ENCODE peak calls at places on chromosome 20, in ten cellular contexts. One of them, this sample, is unnamed.

GRCh38 chr20:16417001-16417400 is 156.2 kb downstream of the KIF16B start:
- DNase-seq in stimulated activated CD4-positive, alpha-beta T cell treated with anti-CD3 and anti-CD28 coated beads, TNF-alpha, amount 100 ng/mL, for 48 hours: no peak
- DNase-seq in fibroblast of mammary gland: no peak
- DNase-seq in NB4: no peak
- DNase-seq in activated CD4-positive, alpha-beta T cell treated with anti-CD3 and anti-CD28 coated beads, Interleukin-2, amount 50 U/mL, for 1 hour: no peak
- DNase-seq in astrocyte of the spinal cord: no peak
- DNase-seq in bronchial epithelial cell: no peak
- DNase-seq in MM.1S: no peak
- DNase-seq in omental fat pad: no peak
- DNase-seq in T-cell: no peak
- DNase-seq in this sample: no peak

GRCh38 chr20:46342451-46343357 is 34.4 kb upstream of the CDH22 start:
- DNase-seq in stimulated activated CD4-positive, alpha-beta T cell treated with anti-CD3 and anti-CD28 coated beads, TNF-alpha, amount 100 ng/mL, for 48 hours: no peak
- DNase-seq in fibroblast of mammary gland: no peak
- DNase-seq in NB4: no peak
- DNase-seq in activated CD4-positive, alpha-beta T cell treated with anti-CD3 and anti-CD28 coated beads, Interleukin-2, amount 50 U/mL, for 1 hour: no peak
- DNase-seq in astrocyte of the spinal cord: no peak
- DNase-seq in bronchial epithelial cell: peak
- DNase-seq in MM.1S: no peak
- DNase-seq in omental fat pad: no peak
- DNase-seq in T-cell: no peak
- DNase-seq in this sample: no peak

GRCh38 chr20:48919336-48919881 is 2.1 kb upstream of the ARFGEF2 start:
- DNase-seq in stimulated activated CD4-positive, alpha-beta T cell treated with anti-CD3 and anti-CD28 coated beads, TNF-alpha, amount 100 ng/mL, for 48 hours: no peak
- DNase-seq in fibroblast of mammary gland: no peak
- DNase-seq in NB4: no peak
- DNase-seq in activated CD4-positive, alpha-beta T cell treated with anti-CD3 and anti-CD28 coated beads, Interleukin-2, amount 50 U/mL, for 1 hour: no peak
- DNase-seq in astrocyte of the spinal cord: no peak
- DNase-seq in bronchial epithelial cell: no peak
- DNase-seq in MM.1S: no peak
- DNase-seq in omental fat pad: no peak
- DNase-seq in T-cell: no peak
- DNase-seq in this sample: no peak

GRCh38 chr20:38109657-38110524 is 55.2 kb downstream of the TGM2 start:
- DNase-seq in stimulated activated CD4-positive, alpha-beta T cell treated with anti-CD3 and anti-CD28 coated beads, TNF-alpha, amount 100 ng/mL, for 48 hours: no peak
- DNase-seq in fibroblast of mammary gland: peak
- DNase-seq in NB4: peak
- DNase-seq in activated CD4-positive, alpha-beta T cell treated with anti-CD3 and anti-CD28 coated beads, Interleukin-2, amount 50 U/mL, for 1 hour: no peak
- DNase-seq in astrocyte of the spinal cord: peak
- DNase-seq in bronchial epithelial cell: peak
- DNase-seq in MM.1S: no peak
- DNase-seq in omental fat pad: no peak
- DNase-seq in T-cell: no peak
- DNase-seq in this sample: no peak

GRCh38 chr20:19277381-19277780 is 64.9 kb downstream of the SLC24A3 start:
- DNase-seq in stimulated activated CD4-positive, alpha-beta T cell treated with anti-CD3 and anti-CD28 coated beads, TNF-alpha, amount 100 ng/mL, for 48 hours: no peak
- DNase-seq in fibroblast of mammary gland: no peak
- DNase-seq in NB4: peak
- DNase-seq in activated CD4-positive, alpha-beta T cell treated with anti-CD3 and anti-CD28 coated beads, Interleukin-2, amount 50 U/mL, for 1 hour: no peak
- DNase-seq in astrocyte of the spinal cord: no peak
- DNase-seq in bronchial epithelial cell: no peak
- DNase-seq in MM.1S: no peak
- DNase-seq in omental fat pad: no peak
- DNase-seq in T-cell: no peak
- DNase-seq in this sample: no peak

GRCh38 chr20:25623225-25623735 is 534 bp downstream of the NANP start:
- DNase-seq in stimulated activated CD4-positive, alpha-beta T cell treated with anti-CD3 and anti-CD28 coated beads, TNF-alpha, amount 100 ng/mL, for 48 hours: peak
- DNase-seq in fibroblast of mammary gland: peak
- DNase-seq in NB4: peak
- DNase-seq in activated CD4-positive, alpha-beta T cell treated with anti-CD3 and anti-CD28 coated beads, Interleukin-2, amount 50 U/mL, for 1 hour: peak
- DNase-seq in astrocyte of the spinal cord: peak
- DNase-seq in bronchial epithelial cell: no peak
- DNase-seq in MM.1S: peak
- DNase-seq in omental fat pad: peak
- DNase-seq in T-cell: no peak
- DNase-seq in this sample: no peak

GRCh38 chr20:63554361-63555278 is 661 bp downstream of the FNDC11 start:
- DNase-seq in stimulated activated CD4-positive, alpha-beta T cell treated with anti-CD3 and anti-CD28 coated beads, TNF-alpha, amount 100 ng/mL, for 48 hours: no peak
- DNase-seq in fibroblast of mammary gland: no peak
- DNase-seq in NB4: peak
- DNase-seq in activated CD4-positive, alpha-beta T cell treated with anti-CD3 and anti-CD28 coated beads, Interleukin-2, amount 50 U/mL, for 1 hour: no peak
- DNase-seq in astrocyte of the spinal cord: no peak
- DNase-seq in bronchial epithelial cell: no peak
- DNase-seq in MM.1S: no peak
- DNase-seq in omental fat pad: no peak
- DNase-seq in T-cell: no peak
- DNase-seq in this sample: no peak

GRCh38 chr20:43490038-43490437 is 17.5 kb upstream of the L3MBTL1 start:
- DNase-seq in stimulated activated CD4-positive, alpha-beta T cell treated with anti-CD3 and anti-CD28 coated beads, TNF-alpha, amount 100 ng/mL, for 48 hours: no peak
- DNase-seq in fibroblast of mammary gland: no peak
- DNase-seq in NB4: no peak
- DNase-seq in activated CD4-positive, alpha-beta T cell treated with anti-CD3 and anti-CD28 coated beads, Interleukin-2, amount 50 U/mL, for 1 hour: no peak
- DNase-seq in astrocyte of the spinal cord: no peak
- DNase-seq in bronchial epithelial cell: no peak
- DNase-seq in MM.1S: no peak
- DNase-seq in omental fat pad: no peak
- DNase-seq in T-cell: no peak
- DNase-seq in this sample: no peak

GRCh38 chr20:32588040-32588439 is 2.9 kb upstream of the NOL4L start:
- DNase-seq in stimulated activated CD4-positive, alpha-beta T cell treated with anti-CD3 and anti-CD28 coated beads, TNF-alpha, amount 100 ng/mL, for 48 hours: no peak
- DNase-seq in fibroblast of mammary gland: no peak
- DNase-seq in NB4: no peak
- DNase-seq in activated CD4-positive, alpha-beta T cell treated with anti-CD3 and anti-CD28 coated beads, Interleukin-2, amount 50 U/mL, for 1 hour: no peak
- DNase-seq in astrocyte of the spinal cord: no peak
- DNase-seq in bronchial epithelial cell: no peak
- DNase-seq in MM.1S: no peak
- DNase-seq in omental fat pad: no peak
- DNase-seq in T-cell: no peak
- DNase-seq in this sample: no peak

GRCh38 chr20:32762754-32763201 is 593 bp downstream of the DNMT3B start:
- DNase-seq in stimulated activated CD4-positive, alpha-beta T cell treated with anti-CD3 and anti-CD28 coated beads, TNF-alpha, amount 100 ng/mL, for 48 hours: no peak
- DNase-seq in fibroblast of mammary gland: no peak
- DNase-seq in NB4: peak
- DNase-seq in activated CD4-positive, alpha-beta T cell treated with anti-CD3 and anti-CD28 coated beads, Interleukin-2, amount 50 U/mL, for 1 hour: peak
- DNase-seq in astrocyte of the spinal cord: no peak
- DNase-seq in bronchial epithelial cell: no peak
- DNase-seq in MM.1S: peak
- DNase-seq in omental fat pad: no peak
- DNase-seq in T-cell: no peak
- DNase-seq in this sample: no peak

GRCh38 chr20:37364927-37365272 is 19.0 kb downstream of the SRC start:
- DNase-seq in stimulated activated CD4-positive, alpha-beta T cell treated with anti-CD3 and anti-CD28 coated beads, TNF-alpha, amount 100 ng/mL, for 48 hours: no peak
- DNase-seq in fibroblast of mammary gland: no peak
- DNase-seq in NB4: no peak
- DNase-seq in activated CD4-positive, alpha-beta T cell treated with anti-CD3 and anti-CD28 coated beads, Interleukin-2, amount 50 U/mL, for 1 hour: no peak
- DNase-seq in astrocyte of the spinal cord: no peak
- DNase-seq in bronchial epithelial cell: no peak
- DNase-seq in MM.1S: no peak
- DNase-seq in omental fat pad: no peak
- DNase-seq in T-cell: no peak
- DNase-seq in this sample: no peak

GRCh38 chr20:20489623-20490341 is 121.9 kb downstream of the INSM1 start:
- DNase-seq in stimulated activated CD4-positive, alpha-beta T cell treated with anti-CD3 and anti-CD28 coated beads, TNF-alpha, amount 100 ng/mL, for 48 hours: no peak
- DNase-seq in fibroblast of mammary gland: no peak
- DNase-seq in NB4: no peak
- DNase-seq in activated CD4-positive, alpha-beta T cell treated with anti-CD3 and anti-CD28 coated beads, Interleukin-2, amount 50 U/mL, for 1 hour: no peak
- DNase-seq in astrocyte of the spinal cord: peak
- DNase-seq in bronchial epithelial cell: no peak
- DNase-seq in MM.1S: no peak
- DNase-seq in omental fat pad: no peak
- DNase-seq in T-cell: no peak
- DNase-seq in this sample: no peak

GRCh38 chr20:50646483-50646996 is 44.8 kb downstream of the RIPOR3 start:
- DNase-seq in stimulated activated CD4-positive, alpha-beta T cell treated with anti-CD3 and anti-CD28 coated beads, TNF-alpha, amount 100 ng/mL, for 48 hours: no peak
- DNase-seq in fibroblast of mammary gland: peak
- DNase-seq in NB4: no peak
- DNase-seq in activated CD4-positive, alpha-beta T cell treated with anti-CD3 and anti-CD28 coated beads, Interleukin-2, amount 50 U/mL, for 1 hour: no peak
- DNase-seq in astrocyte of the spinal cord: peak
- DNase-seq in bronchial epithelial cell: peak
- DNase-seq in MM.1S: no peak
- DNase-seq in omental fat pad: no peak
- DNase-seq in T-cell: no peak
- DNase-seq in this sample: no peak

GRCh38 chr20:46998497-46999190 is 104.0 kb downstream of the EYA2 start:
- DNase-seq in stimulated activated CD4-positive, alpha-beta T cell treated with anti-CD3 and anti-CD28 coated beads, TNF-alpha, amount 100 ng/mL, for 48 hours: no peak
- DNase-seq in fibroblast of mammary gland: no peak
- DNase-seq in NB4: peak
- DNase-seq in activated CD4-positive, alpha-beta T cell treated with anti-CD3 and anti-CD28 coated beads, Interleukin-2, amount 50 U/mL, for 1 hour: no peak
- DNase-seq in astrocyte of the spinal cord: no peak
- DNase-seq in bronchial epithelial cell: peak
- DNase-seq in MM.1S: no peak
- DNase-seq in omental fat pad: no peak
- DNase-seq in T-cell: no peak
- DNase-seq in this sample: no peak

GRCh38 chr20:51374961-51375360 is 167.6 kb downstream of the NFATC2 start:
- DNase-seq in stimulated activated CD4-positive, alpha-beta T cell treated with anti-CD3 and anti-CD28 coated beads, TNF-alpha, amount 100 ng/mL, for 48 hours: no peak
- DNase-seq in fibroblast of mammary gland: no peak
- DNase-seq in NB4: no peak
- DNase-seq in activated CD4-positive, alpha-beta T cell treated with anti-CD3 and anti-CD28 coated beads, Interleukin-2, amount 50 U/mL, for 1 hour: no peak
- DNase-seq in astrocyte of the spinal cord: no peak
- DNase-seq in bronchial epithelial cell: no peak
- DNase-seq in MM.1S: no peak
- DNase-seq in omental fat pad: no peak
- DNase-seq in T-cell: no peak
- DNase-seq in this sample: no peak

GRCh38 chr20:53736757-53737403 is 143.2 kb upstream of the ZNF217 start:
- DNase-seq in stimulated activated CD4-positive, alpha-beta T cell treated with anti-CD3 and anti-CD28 coated beads, TNF-alpha, amount 100 ng/mL, for 48 hours: no peak
- DNase-seq in fibroblast of mammary gland: peak
- DNase-seq in NB4: peak
- DNase-seq in activated CD4-positive, alpha-beta T cell treated with anti-CD3 and anti-CD28 coated beads, Interleukin-2, amount 50 U/mL, for 1 hour: no peak
- DNase-seq in astrocyte of the spinal cord: no peak
- DNase-seq in bronchial epithelial cell: peak
- DNase-seq in MM.1S: peak
- DNase-seq in omental fat pad: no peak
- DNase-seq in T-cell: no peak
- DNase-seq in this sample: peak

GRCh38 chr20:54088430-54088829 is 18.0 kb upstream of the BCAS1 start:
- DNase-seq in stimulated activated CD4-positive, alpha-beta T cell treated with anti-CD3 and anti-CD28 coated beads, TNF-alpha, amount 100 ng/mL, for 48 hours: no peak
- DNase-seq in fibroblast of mammary gland: no peak
- DNase-seq in NB4: no peak
- DNase-seq in activated CD4-positive, alpha-beta T cell treated with anti-CD3 and anti-CD28 coated beads, Interleukin-2, amount 50 U/mL, for 1 hour: no peak
- DNase-seq in astrocyte of the spinal cord: no peak
- DNase-seq in bronchial epithelial cell: no peak
- DNase-seq in MM.1S: no peak
- DNase-seq in omental fat pad: no peak
- DNase-seq in T-cell: no peak
- DNase-seq in this sample: no peak

GRCh38 chr20:12821249-12821648 is 187.5 kb upstream of the SPTLC3 start:
- DNase-seq in stimulated activated CD4-positive, alpha-beta T cell treated with anti-CD3 and anti-CD28 coated beads, TNF-alpha, amount 100 ng/mL, for 48 hours: no peak
- DNase-seq in fibroblast of mammary gland: no peak
- DNase-seq in NB4: no peak
- DNase-seq in activated CD4-positive, alpha-beta T cell treated with anti-CD3 and anti-CD28 coated beads, Interleukin-2, amount 50 U/mL, for 1 hour: no peak
- DNase-seq in astrocyte of the spinal cord: no peak
- DNase-seq in bronchial epithelial cell: no peak
- DNase-seq in MM.1S: no peak
- DNase-seq in omental fat pad: no peak
- DNase-seq in T-cell: no peak
- DNase-seq in this sample: no peak

GRCh38 chr20:35145141-35145564 is 2.0 kb downstream of the EDEM2 start:
- DNase-seq in stimulated activated CD4-positive, alpha-beta T cell treated with anti-CD3 and anti-CD28 coated beads, TNF-alpha, amount 100 ng/mL, for 48 hours: no peak
- DNase-seq in fibroblast of mammary gland: peak
- DNase-seq in NB4: peak
- DNase-seq in activated CD4-positive, alpha-beta T cell treated with anti-CD3 and anti-CD28 coated beads, Interleukin-2, amount 50 U/mL, for 1 hour: no peak
- DNase-seq in astrocyte of the spinal cord: peak
- DNase-seq in bronchial epithelial cell: peak
- DNase-seq in MM.1S: peak
- DNase-seq in omental fat pad: no peak
- DNase-seq in T-cell: peak
- DNase-seq in this sample: peak

GRCh38 chr20:3760980-3761379 is 6.6 kb downstream of the ADISSP start:
- DNase-seq in stimulated activated CD4-positive, alpha-beta T cell treated with anti-CD3 and anti-CD28 coated beads, TNF-alpha, amount 100 ng/mL, for 48 hours: no peak
- DNase-seq in fibroblast of mammary gland: no peak
- DNase-seq in NB4: no peak
- DNase-seq in activated CD4-positive, alpha-beta T cell treated with anti-CD3 and anti-CD28 coated beads, Interleukin-2, amount 50 U/mL, for 1 hour: no peak
- DNase-seq in astrocyte of the spinal cord: no peak
- DNase-seq in bronchial epithelial cell: no peak
- DNase-seq in MM.1S: no peak
- DNase-seq in omental fat pad: no peak
- DNase-seq in T-cell: no peak
- DNase-seq in this sample: no peak

GRCh38 chr20:36777576-36777975 is 4.0 kb upstream of the DSN1 start:
- DNase-seq in stimulated activated CD4-positive, alpha-beta T cell treated with anti-CD3 and anti-CD28 coated beads, TNF-alpha, amount 100 ng/mL, for 48 hours: no peak
- DNase-seq in fibroblast of mammary gland: no peak
- DNase-seq in NB4: no peak
- DNase-seq in activated CD4-positive, alpha-beta T cell treated with anti-CD3 and anti-CD28 coated beads, Interleukin-2, amount 50 U/mL, for 1 hour: no peak
- DNase-seq in astrocyte of the spinal cord: no peak
- DNase-seq in bronchial epithelial cell: no peak
- DNase-seq in MM.1S: no peak
- DNase-seq in omental fat pad: no peak
- DNase-seq in T-cell: no peak
- DNase-seq in this sample: no peak

GRCh38 chr20:64188682-64189529 is 24.7 kb downstream of the MYT1 start:
- DNase-seq in stimulated activated CD4-positive, alpha-beta T cell treated with anti-CD3 and anti-CD28 coated beads, TNF-alpha, amount 100 ng/mL, for 48 hours: no peak
- DNase-seq in fibroblast of mammary gland: peak
- DNase-seq in NB4: no peak
- DNase-seq in activated CD4-positive, alpha-beta T cell treated with anti-CD3 and anti-CD28 coated beads, Interleukin-2, amount 50 U/mL, for 1 hour: no peak
- DNase-seq in astrocyte of the spinal cord: peak
- DNase-seq in bronchial epithelial cell: peak
- DNase-seq in MM.1S: no peak
- DNase-seq in omental fat pad: no peak
- DNase-seq in T-cell: no peak
- DNase-seq in this sample: no peak

GRCh38 chr20:40046703-40047102 is 642.3 kb downstream of the MAFB start:
- DNase-seq in stimulated activated CD4-positive, alpha-beta T cell treated with anti-CD3 and anti-CD28 coated beads, TNF-alpha, amount 100 ng/mL, for 48 hours: no peak
- DNase-seq in fibroblast of mammary gland: no peak
- DNase-seq in NB4: no peak
- DNase-seq in activated CD4-positive, alpha-beta T cell treated with anti-CD3 and anti-CD28 coated beads, Interleukin-2, amount 50 U/mL, for 1 hour: no peak
- DNase-seq in astrocyte of the spinal cord: peak
- DNase-seq in bronchial epithelial cell: no peak
- DNase-seq in MM.1S: no peak
- DNase-seq in omental fat pad: no peak
- DNase-seq in T-cell: no peak
- DNase-seq in this sample: no peak

GRCh38 chr20:3658708-3659491 is 4.3 kb downstream of the GFRA4 start:
- DNase-seq in stimulated activated CD4-positive, alpha-beta T cell treated with anti-CD3 and anti-CD28 coated beads, TNF-alpha, amount 100 ng/mL, for 48 hours: no peak
- DNase-seq in fibroblast of mammary gland: no peak
- DNase-seq in NB4: peak
- DNase-seq in activated CD4-positive, alpha-beta T cell treated with anti-CD3 and anti-CD28 coated beads, Interleukin-2, amount 50 U/mL, for 1 hour: no peak
- DNase-seq in astrocyte of the spinal cord: no peak
- DNase-seq in bronchial epithelial cell: peak
- DNase-seq in MM.1S: peak
- DNase-seq in omental fat pad: no peak
- DNase-seq in T-cell: no peak
- DNase-seq in this sample: no peak

GRCh38 chr20:38926934-38927616 is 858 bp downstream of the FAM83D start:
- DNase-seq in stimulated activated CD4-positive, alpha-beta T cell treated with anti-CD3 and anti-CD28 coated beads, TNF-alpha, amount 100 ng/mL, for 48 hours: no peak
- DNase-seq in fibroblast of mammary gland: peak
- DNase-seq in NB4: no peak
- DNase-seq in activated CD4-positive, alpha-beta T cell treated with anti-CD3 and anti-CD28 coated beads, Interleukin-2, amount 50 U/mL, for 1 hour: no peak
- DNase-seq in astrocyte of the spinal cord: peak
- DNase-seq in bronchial epithelial cell: no peak
- DNase-seq in MM.1S: no peak
- DNase-seq in omental fat pad: no peak
- DNase-seq in T-cell: no peak
- DNase-seq in this sample: no peak

GRCh38 chr20:2006452-2007381 is 12.9 kb upstream of the PDYN start:
- DNase-seq in stimulated activated CD4-positive, alpha-beta T cell treated with anti-CD3 and anti-CD28 coated beads, TNF-alpha, amount 100 ng/mL, for 48 hours: no peak
- DNase-seq in fibroblast of mammary gland: peak
- DNase-seq in NB4: peak
- DNase-seq in activated CD4-positive, alpha-beta T cell treated with anti-CD3 and anti-CD28 coated beads, Interleukin-2, amount 50 U/mL, for 1 hour: peak
- DNase-seq in astrocyte of the spinal cord: peak
- DNase-seq in bronchial epithelial cell: peak
- DNase-seq in MM.1S: peak
- DNase-seq in omental fat pad: no peak
- DNase-seq in T-cell: peak
- DNase-seq in this sample: no peak

GRCh38 chr20:63244468-63244867 is 8.8 kb downstream of the BIRC7 start:
- DNase-seq in stimulated activated CD4-positive, alpha-beta T cell treated with anti-CD3 and anti-CD28 coated beads, TNF-alpha, amount 100 ng/mL, for 48 hours: no peak
- DNase-seq in fibroblast of mammary gland: no peak
- DNase-seq in NB4: no peak
- DNase-seq in activated CD4-positive, alpha-beta T cell treated with anti-CD3 and anti-CD28 coated beads, Interleukin-2, amount 50 U/mL, for 1 hour: no peak
- DNase-seq in astrocyte of the spinal cord: no peak
- DNase-seq in bronchial epithelial cell: no peak
- DNase-seq in MM.1S: no peak
- DNase-seq in omental fat pad: no peak
- DNase-seq in T-cell: no peak
- DNase-seq in this sample: no peak

GRCh38 chr20:1702288-1702687 is 44.7 kb upstream of the SIRPG start:
- DNase-seq in stimulated activated CD4-positive, alpha-beta T cell treated with anti-CD3 and anti-CD28 coated beads, TNF-alpha, amount 100 ng/mL, for 48 hours: no peak
- DNase-seq in fibroblast of mammary gland: no peak
- DNase-seq in NB4: peak
- DNase-seq in activated CD4-positive, alpha-beta T cell treated with anti-CD3 and anti-CD28 coated beads, Interleukin-2, amount 50 U/mL, for 1 hour: no peak
- DNase-seq in astrocyte of the spinal cord: peak
- DNase-seq in bronchial epithelial cell: no peak
- DNase-seq in MM.1S: peak
- DNase-seq in omental fat pad: no peak
- DNase-seq in T-cell: no peak
- DNase-seq in this sample: no peak

This sample was measured in naive thymus-derived CD8-positive, alpha-beta T cell.